ENCODE peak calls at places on chromosome 18, in seven cellular contexts. U is GM12878, O is SK-N-SH, Y is K562, E is HepG2, Z is HCT116, C is endothelial cell of umbilical vein. A is an unnamed sample.

GRCh38 chr18:79400591-79401381 is 5.1 kb downstream of the NFATC1 start:
- DNase-seq in U (peak), O (no peak), Y (peak), E (no peak), Z (no peak), C (peak), A (no peak)

GRCh38 chr18:79533146-79533545 is 137.4 kb downstream of the NFATC1 start:
- DNase-seq in U (no peak), O (no peak), Y (no peak), E (no peak), Z (no peak), C (no peak), A (no peak)

GRCh38 chr18:37248281-37248680 is 317.3 kb downstream of the CELF4 start:
- DNase-seq in U (no peak), O (no peak), Y (no peak), E (no peak), Z (no peak), C (no peak), A (no peak)

GRCh38 chr18:74219056-74219455 is 70.7 kb downstream of the TIMM21 start:
- DNase-seq in U (no peak), O (no peak), Y (no peak), E (no peak), Z (no peak), C (no peak), A (no peak)

GRCh38 chr18:36017232-36017631 is 44.8 kb downstream of the RMP24 start:
- DNase-seq in U (no peak), O (peak), Y (no peak), E (no peak), Z (no peak), C (no peak), A (no peak)

GRCh38 chr18:36378194-36378593 is 80.7 kb downstream of the FHOD3 start:
- DNase-seq in U (no peak), O (peak), Y (no peak), E (no peak), Z (no peak), C (no peak), A (no peak)

GRCh38 chr18:46917108-46917807 is at the start of the genes KATNAL2 and PIAS2:
- DNase-seq in U (no peak), O (peak), Y (peak), E (peak), Z (peak), C (peak), A (peak)

GRCh38 chr18:11587846-11588245 is 21.6 kb upstream of the SLC35G4 start:
- DNase-seq in U (no peak), O (no peak), Y (no peak), E (no peak), Z (no peak), C (no peak), A (no peak)

GRCh38 chr18:29712785-29713184 is 1329.8 kb downstream of the DSC3 start:
- DNase-seq in U (no peak), O (no peak), Y (no peak), E (no peak), Z (no peak), C (peak), A (no peak)

GRCh38 chr18:27715751-27716150 is 461.2 kb downstream of the CDH2 start:
- DNase-seq in U (no peak), O (no peak), Y (no peak), E (no peak), Z (no peak), C (no peak), A (no peak)

GRCh38 chr18:28960146-28960545 is 783.2 kb upstream of the CDH2 start:
- DNase-seq in U (no peak), O (no peak), Y (no peak), E (no peak), Z (no peak), C (peak), A (no peak)

GRCh38 chr18:7664024-7664312 is 96.9 kb downstream of the PTPRM start:
- DNase-seq in U (no peak), O (no peak), Y (no peak), E (no peak), Z (no peak), C (no peak), A (no peak)

GRCh38 chr18:22283397-22283796 is 114.0 kb downstream of the GATA6 start:
- DNase-seq in U (no peak), O (no peak), Y (no peak), E (no peak), Z (no peak), C (peak), A (no peak)

GRCh38 chr18:27449104-27449503 is 264.0 kb upstream of the CHST9 start:
- DNase-seq in U (no peak), O (no peak), Y (no peak), E (no peak), Z (no peak), C (no peak), A (no peak)

GRCh38 chr18:69980982-69981804 is 33.5 kb upstream of the CD226 start:
- DNase-seq in U (no peak), O (no peak), Y (no peak), E (no peak), Z (no peak), C (no peak), A (no peak)

GRCh38 chr18:36889316-36889715 is 60.4 kb downstream of the KIAA1328 start:
- DNase-seq in U (no peak), O (no peak), Y (no peak), E (no peak), Z (no peak), C (peak), A (no peak)

GRCh38 chr18:23274638-23275482 is 139.6 kb downstream of the CABLES1 start:
- DNase-seq in U (no peak), O (no peak), Y (no peak), E (no peak), Z (no peak), C (no peak), A (no peak)

GRCh38 chr18:33647365-33647764 is 69.3 kb downstream of the ASXL3 start:
- DNase-seq in U (no peak), O (no peak), Y (no peak), E (no peak), Z (no peak), C (no peak), A (no peak)

GRCh38 chr18:22683196-22683676 is 249.9 kb upstream of the RBBP8 start:
- DNase-seq in U (no peak), O (no peak), Y (no peak), E (peak), Z (no peak), C (peak), A (no peak)

GRCh38 chr18:54828290-54828871 is at the start of gene RAB27B:
- DNase-seq in U (no peak), O (peak), Y (no peak), E (peak), Z (peak), C (peak), A (peak)

GRCh38 chr18:54127759-54128378 is 96.6 kb downstream of the MBD2 start:
- DNase-seq in U (no peak), O (peak), Y (peak), E (peak), Z (peak), C (peak), A (no peak)

GRCh38 chr18:24515721-24516120 is 55.3 kb downstream of the HRH4 start:
- DNase-seq in U (no peak), O (no peak), Y (no peak), E (no peak), Z (no peak), C (no peak), A (no peak)

GRCh38 chr18:46226461-46226860 is 122.3 kb downstream of the HAUS1 start:
- DNase-seq in U (no peak), O (no peak), Y (no peak), E (no peak), Z (no peak), C (no peak), A (no peak)

GRCh38 chr18:39685303-39685902 is 2119.8 kb upstream of the CELF4 start:
- DNase-seq in U (no peak), O (no peak), Y (no peak), E (peak), Z (no peak), C (peak), A (peak)

DNA sequence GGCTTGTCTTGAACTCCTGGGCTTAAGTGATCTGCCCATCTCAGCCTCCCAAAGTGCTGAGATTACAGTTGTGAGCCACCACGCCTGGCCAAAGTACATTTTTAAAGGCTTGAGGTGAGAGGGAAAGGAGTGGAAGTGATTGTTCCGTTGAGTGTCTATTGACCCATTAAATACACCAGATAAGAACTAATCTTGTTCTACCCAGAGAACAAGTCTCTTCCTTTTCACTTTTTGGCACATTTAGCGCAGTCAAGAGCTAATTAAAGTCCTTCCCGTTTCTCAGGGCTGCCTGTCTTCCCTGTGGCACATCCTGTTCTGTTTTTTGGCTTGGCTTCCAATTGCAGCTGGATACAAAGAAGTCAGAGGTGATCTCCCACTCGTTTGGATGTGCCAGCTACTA is 172.3 kb downstream of the ALPK2 start:
- DNase-seq in U (no peak), O (no peak), Y (no peak), E (no peak), Z (no peak), C (peak), A (no peak)
- TF ChIP-seq POLR2AphosphoS5 in U (no peak), O (no peak), Y (no peak), E (no peak), Z (no peak), C (no peak), A (no peak)

DNA sequence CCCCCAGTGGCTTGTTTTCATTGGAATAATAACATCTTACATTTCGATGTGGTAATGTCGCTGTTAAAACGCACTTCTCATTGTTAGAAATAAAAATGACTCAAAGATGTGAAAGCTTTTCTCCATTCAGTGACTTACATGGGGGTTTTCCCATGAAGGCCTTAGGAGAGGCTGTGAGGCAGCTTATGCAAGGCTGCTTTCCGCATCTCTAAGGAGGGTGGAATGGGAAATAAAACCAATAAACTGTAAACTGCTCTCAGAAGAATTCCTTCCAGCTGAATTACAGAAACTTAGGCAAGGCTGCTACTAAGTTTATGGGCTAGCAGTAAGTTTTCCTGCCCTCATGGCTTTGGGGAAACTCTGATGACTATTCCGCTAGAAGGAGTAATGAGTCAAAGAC is 97.6 kb upstream of the SMAD7 start:
- DNase-seq in U (no peak), O (no peak), Y (no peak), E (no peak), Z (no peak), C (no peak), A (no peak)
- TF ChIP-seq MAX in U (no peak), O (no peak), Y (no peak), E (no peak), Z (no peak), C (no peak), A (no peak)

GRCh38 chr18:48929951-48930713 is 20.6 kb downstream of the SMAD7 start:
- DNase-seq in U (no peak), O (peak), Y (no peak), E (peak), Z (no peak), C (peak), A (no peak)

GRCh38 chr18:48929212-48929612 is 21.6 kb downstream of the SMAD7 start:
- DNase-seq in U (no peak), O (no peak), Y (no peak), E (no peak), Z (no peak), C (no peak), A (no peak)

GRCh38 chr18:48927286-48928080 is 23.3 kb downstream of the SMAD7 start:
- DNase-seq in U (no peak), O (no peak), Y (no peak), E (no peak), Z (no peak), C (no peak), A (no peak)

GRCh38 chr18:48930926-48931325 is 19.8 kb downstream of the SMAD7 start:
- DNase-seq in U (no peak), O (no peak), Y (no peak), E (no peak), Z (no peak), C (peak), A (no peak)

GRCh38 chr18:48928787-48929186 is 22.0 kb downstream of the SMAD7 start:
- DNase-seq in U (peak), O (peak), Y (no peak), E (peak), Z (no peak), C (peak), A (no peak)
- TF ChIP-seq POLR2AphosphoS5 in U (peak), O (no peak), Y (no peak), E (no peak), Z (no peak), C (peak), A (no peak)

GRCh38 chr18:75635096-75635495 is 207.6 kb upstream of the SMIM21 start:
- DNase-seq in U (no peak), O (no peak), Y (no peak), E (no peak), Z (no peak), C (no peak), A (no peak)

GRCh38 chr18:75643083-75643482 is 215.6 kb upstream of the SMIM21 start:
- DNase-seq in U (no peak), O (no peak), Y (no peak), E (no peak), Z (no peak), C (no peak), A (no peak)

GRCh38 chr18:75638223-75638596 is 210.7 kb upstream of the SMIM21 start:
- DNase-seq in U (no peak), O (no peak), Y (no peak), E (no peak), Z (no peak), C (no peak), A (no peak)

GRCh38 chr18:75639468-75639831 is 211.9 kb upstream of the SMIM21 start:
- DNase-seq in U (no peak), O (no peak), Y (no peak), E (no peak), Z (no peak), C (no peak), A (no peak)

GRCh38 chr18:75638597-75639467 is 211.3 kb upstream of the SMIM21 start:
- DNase-seq in U (no peak), O (no peak), Y (no peak), E (no peak), Z (no peak), C (no peak), A (peak)
- TF ChIP-seq MAX in U (no peak), O (no peak), Y (no peak), E (no peak), Z (no peak), C (no peak), A (no peak)

DNA sequence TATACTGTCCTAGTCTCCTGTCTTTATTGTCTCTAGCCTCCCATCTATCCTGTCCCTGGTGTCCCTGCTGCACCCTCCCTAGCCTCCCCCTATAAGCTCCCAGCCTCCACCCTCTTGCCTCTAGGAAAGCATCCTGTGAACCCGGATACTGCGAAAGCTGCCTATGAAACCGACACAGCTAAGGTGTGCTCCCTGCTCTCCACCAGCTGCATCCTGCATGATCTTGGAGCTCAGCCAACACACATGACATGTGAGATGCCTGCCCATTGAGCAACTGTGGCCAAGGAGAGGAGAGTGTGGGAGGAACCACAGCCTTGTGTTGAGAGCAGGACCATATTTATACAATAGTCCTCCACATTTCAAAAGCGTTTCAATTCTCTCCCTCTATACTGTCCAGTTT is 187.1 kb downstream of the ZBTB7C start:
- DNase-seq in U (peak), O (peak), Y (no peak), E (peak), Z (no peak), C (no peak), A (no peak)
- TF ChIP-seq POLR2AphosphoS5 in U (no peak), O (no peak), Y (no peak), E (no peak), Z (no peak), C (no peak), A (no peak)

GRCh38 chr18:63850010-63850409 is 37.5 kb upstream of the SERPINB2 start:
- DNase-seq in U (no peak), O (peak), Y (no peak), E (peak), Z (peak), C (peak), A (peak)
- TF ChIP-seq MAX in U (no peak), O (no peak), Y (no peak), E (no peak), Z (no peak), C (no peak), A (no peak)

A was measured in H1.